ENCODE peak calls at places on chromosomes 12 and 14, in six cellular contexts. One of them, this sample, is unnamed.

GRCh38 chr12:12985817-12986408 is 14.2 kb downstream of the HEBP1 start:
- DNase-seq in stimulated activated CD4-positive, alpha-beta T cell treated with anti-CD3 and anti-CD28 coated beads, Interleukin-4, amount 100 ng/mL, for 48 hours: no peak
- DNase-seq in uterus: no peak
- DNase-seq in AG08395: peak
- DNase-seq in NCI-H1417: no peak
- DNase-seq in NCI-H1105: no peak
- DNase-seq in this sample: no peak

GRCh38 chr12:11855993-11856374 is 206.5 kb downstream of the ETV6 start:
- DNase-seq in AG08395: no peak
- DNase-seq in NCI-H1105: peak
- DNase-seq in uterus: no peak
- DNase-seq in stimulated activated CD4-positive, alpha-beta T cell treated with anti-CD3 and anti-CD28 coated beads, Interleukin-4, amount 100 ng/mL, for 48 hours: no peak
- DNase-seq in NCI-H1417: peak
- DNase-seq in this sample: peak

GRCh38 chr14:94036328-94037167 is 10.4 kb downstream of the OTUB2 start:
- DNase-seq in AG08395: peak
- DNase-seq in NCI-H1417: peak
- DNase-seq in uterus: peak
- DNase-seq in stimulated activated CD4-positive, alpha-beta T cell treated with anti-CD3 and anti-CD28 coated beads, Interleukin-4, amount 100 ng/mL, for 48 hours: peak
- DNase-seq in NCI-H1105: peak
- DNase-seq in this sample: peak

GRCh38 chr14:71675126-71675901 is 256.9 kb upstream of the RGS6 start:
- DNase-seq in AG08395: no peak
- DNase-seq in NCI-H1105: no peak
- DNase-seq in stimulated activated CD4-positive, alpha-beta T cell treated with anti-CD3 and anti-CD28 coated beads, Interleukin-4, amount 100 ng/mL, for 48 hours: no peak
- DNase-seq in NCI-H1417: no peak
- DNase-seq in uterus: no peak
- DNase-seq in this sample: no peak

GRCh38 chr14:101225729-101226152 is 322.2 kb upstream of the RTL1 start:
- DNase-seq in NCI-H1105: no peak
- DNase-seq in NCI-H1417: peak
- DNase-seq in stimulated activated CD4-positive, alpha-beta T cell treated with anti-CD3 and anti-CD28 coated beads, Interleukin-4, amount 100 ng/mL, for 48 hours: no peak
- DNase-seq in AG08395: no peak
- DNase-seq in uterus: no peak
- DNase-seq in this sample: no peak

GRCh38 chr12:2689393-2689792 is 105.4 kb upstream of the FKBP4 start:
- DNase-seq in NCI-H1417: no peak
- DNase-seq in stimulated activated CD4-positive, alpha-beta T cell treated with anti-CD3 and anti-CD28 coated beads, Interleukin-4, amount 100 ng/mL, for 48 hours: no peak
- DNase-seq in uterus: no peak
- DNase-seq in AG08395: no peak
- DNase-seq in NCI-H1105: no peak
- DNase-seq in this sample: no peak

GRCh38 chr12:51777457-51777856 is 71.1 kb downstream of the FIGNL2 start:
- DNase-seq in stimulated activated CD4-positive, alpha-beta T cell treated with anti-CD3 and anti-CD28 coated beads, Interleukin-4, amount 100 ng/mL, for 48 hours: no peak
- DNase-seq in NCI-H1417: no peak
- DNase-seq in uterus: no peak
- DNase-seq in AG08395: no peak
- DNase-seq in NCI-H1105: no peak
- DNase-seq in this sample: no peak

GRCh38 chr14:75022655-75023054 is 19.9 kb downstream of the EIF2B2 start:
- DNase-seq in NCI-H1417: peak
- DNase-seq in NCI-H1105: no peak
- DNase-seq in AG08395: no peak
- DNase-seq in stimulated activated CD4-positive, alpha-beta T cell treated with anti-CD3 and anti-CD28 coated beads, Interleukin-4, amount 100 ng/mL, for 48 hours: no peak
- DNase-seq in uterus: no peak
- DNase-seq in this sample: no peak

GRCh38 chr12:3313655-3314305 is 177.2 kb upstream of the PRMT8 start:
- DNase-seq in AG08395: peak
- DNase-seq in uterus: no peak
- DNase-seq in stimulated activated CD4-positive, alpha-beta T cell treated with anti-CD3 and anti-CD28 coated beads, Interleukin-4, amount 100 ng/mL, for 48 hours: no peak
- DNase-seq in NCI-H1105: peak
- DNase-seq in NCI-H1417: peak
- DNase-seq in this sample: peak